ENCODE peak calls at places on chromosomes 11 and 22, in five cellular contexts. L is sigmoid colon, V is endothelial cell of umbilical vein, W is SK-N-SH, I is GM23338. P is an unnamed sample.

GRCh38 chr11:114026355-114026754 is 33.2 kb upstream of the ZBTB16 start:
- DNase-seq in L (no peak), V (no peak), W (no peak), I (peak), P (peak)

GRCh38 chr22:20979243-20979809 is 2.8 kb upstream of the LZTR1 start:
- DNase-seq in L (peak), V (peak), W (peak), I (peak), P (no peak)

GRCh38 chr22:49433717-49434611 is 393.7 kb downstream of the BRD1 start:
- DNase-seq in L (no peak), V (no peak), W (peak), I (no peak), P (no peak)

GRCh38 chr11:95100856-95101507 is 11.3 kb downstream of the ENDOD1 start:
- DNase-seq in L (no peak), V (peak), W (no peak), I (no peak), P (no peak)

GRCh38 chr11:116733959-116734517 is 38.7 kb downstream of the BUD13 start:
- DNase-seq in L (no peak), V (no peak), W (no peak), I (no peak), P (no peak)

GRCh38 chr11:61793829-61794204 is 1.1 kb downstream of the FEN1 start:
- DNase-seq in L (no peak), V (no peak), W (no peak), I (no peak), P (no peak)

GRCh38 chr11:111310723-111311122 is 12.4 kb downstream of the POU2AF3 start:
- DNase-seq in L (no peak), V (no peak), W (no peak), I (peak), P (no peak)

GRCh38 chr11:57476883-57477506 is 16.7 kb downstream of the RTN4RL2 start:
- DNase-seq in L (no peak), V (no peak), W (no peak), I (peak), P (no peak)

GRCh38 chr11:65434057-65434666 is 11.6 kb downstream of the NEAT1 start:
- DNase-seq in L (peak), V (peak), W (no peak), I (no peak), P (no peak)

GRCh38 chr11:117180661-117181585 is 2.4 kb downstream of the SIDT2 start:
- DNase-seq in L (peak), V (peak), W (peak), I (peak), P (peak)

GRCh38 chr11:8593935-8594909 is at the start of gene STK33:
- DNase-seq in L (peak), V (no peak), W (peak), I (peak), P (peak)

GRCh38 chr11:118929496-118930151 is 3.9 kb upstream of the BCL9L start:
- DNase-seq in L (peak), V (peak), W (peak), I (peak), P (peak)

GRCh38 chr11:118931576-118931975 is 5.8 kb upstream of the BCL9L start:
- DNase-seq in L (no peak), V (no peak), W (no peak), I (no peak), P (no peak)

GRCh38 chr11:118928108-118928869 is 2.6 kb upstream of the BCL9L start:
- DNase-seq in L (peak), V (peak), W (peak), I (peak), P (peak)

GRCh38 chr11:118928870-118929495 is 3.3 kb upstream of the BCL9L start:
- DNase-seq in L (peak), V (peak), W (peak), I (peak), P (no peak)

GRCh38 chr11:118930152-118930712 is 4.5 kb upstream of the BCL9L start:
- DNase-seq in L (peak), V (peak), W (peak), I (peak), P (peak)
- TF ChIP-seq POLR2AphosphoS5 in L (peak), V (no peak), W (no peak), I (peak), P (no peak)

DNA sequence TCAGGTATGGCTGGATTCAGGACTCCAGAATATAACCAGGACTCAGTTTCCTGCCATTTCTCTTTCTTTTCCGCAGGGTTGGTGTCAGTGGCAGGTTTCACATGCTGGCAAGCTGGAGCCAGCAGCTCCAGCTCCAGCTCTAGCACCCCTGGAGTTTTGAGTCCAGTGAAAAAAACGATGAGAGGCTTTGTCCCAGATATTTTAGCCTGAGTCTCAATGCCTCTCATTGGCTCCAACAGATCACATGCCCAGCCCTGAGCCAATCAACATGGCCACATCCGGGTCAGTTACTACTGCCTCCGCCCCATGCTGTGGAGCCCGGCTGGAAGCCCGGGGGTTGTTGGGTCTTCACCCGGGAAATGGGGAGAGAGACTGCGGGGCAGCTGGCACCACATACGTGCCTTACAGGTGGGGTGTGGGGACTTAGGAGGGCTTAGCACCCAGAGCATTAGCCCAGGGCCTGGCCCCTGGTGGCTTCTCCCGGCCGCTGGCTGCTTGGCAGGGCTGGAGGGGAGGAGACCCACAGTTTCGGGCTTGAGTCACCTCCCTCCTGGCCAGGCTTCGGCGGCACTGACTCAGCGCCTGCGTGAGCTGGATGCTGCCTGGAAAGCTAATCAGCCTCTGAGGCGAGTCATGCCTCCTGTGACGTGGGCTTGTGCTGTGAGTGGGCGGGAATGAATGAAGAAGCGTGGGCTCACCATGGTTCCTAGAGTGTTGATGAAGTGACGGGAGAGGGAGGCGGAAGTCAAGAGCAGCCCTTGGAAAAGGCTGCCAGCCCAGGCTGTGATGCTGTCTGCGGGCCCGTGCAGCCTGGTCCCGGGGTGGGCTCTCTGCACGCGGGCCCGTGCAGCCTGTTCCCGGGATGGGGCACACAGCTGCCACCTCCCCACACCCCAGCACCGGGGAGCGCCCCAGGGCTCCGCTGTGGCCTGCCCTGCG is 15.3 kb upstream of the MRTFA start:
- DNase-seq in L (peak), V (peak), W (peak), I (peak), P (peak)
- TF ChIP-seq POLR2AphosphoS5 in L (peak), V (peak), W (peak), I (no peak), P (peak)

DNA sequence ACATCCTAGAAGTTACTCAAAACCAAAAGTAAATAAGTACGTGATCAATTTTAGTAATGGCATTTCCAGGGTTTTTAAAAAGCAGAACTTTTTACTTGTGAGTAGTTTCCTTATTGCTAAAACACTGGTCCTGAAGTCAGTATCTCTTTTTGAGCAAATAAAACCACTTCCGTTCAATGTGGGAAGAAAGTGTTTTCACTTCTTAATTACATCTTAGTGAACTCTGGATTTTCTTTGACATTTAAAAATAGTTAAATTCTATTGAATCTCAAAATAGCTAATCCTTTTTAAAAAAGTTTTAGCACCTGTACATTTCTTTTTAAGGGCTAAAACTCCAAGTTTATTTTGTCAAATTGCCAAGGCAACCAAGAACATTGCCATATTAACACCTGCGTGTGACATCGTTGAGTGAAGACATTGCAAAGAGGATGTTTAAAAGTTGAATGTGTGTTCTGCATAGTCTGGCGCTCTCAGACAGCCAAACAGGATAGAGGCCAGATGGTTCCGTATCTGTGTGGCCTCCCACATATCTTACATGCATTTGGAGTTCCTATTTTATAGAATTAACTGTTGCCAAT is 17.2 kb upstream of the OR5B21 start:
- DNase-seq in L (no peak), V (no peak), W (no peak), I (no peak), P (peak)
- TF ChIP-seq POLR2AphosphoS5 in L (no peak), V (no peak), W (no peak), I (no peak), P (peak)

GRCh38 chr11:126188332-126189108 is 22.9 kb downstream of the RPUSD4 start:
- DNase-seq in L (no peak), V (no peak), W (no peak), I (no peak), P (no peak)
- TF ChIP-seq POLR2AphosphoS5 in L (no peak), V (no peak), W (no peak), I (no peak), P (no peak)

GRCh38 chr11:76903325-76903724 is 42.6 kb downstream of the ACER3 start:
- DNase-seq in L (no peak), V (no peak), W (no peak), I (peak), P (no peak)
- TF ChIP-seq POLR2AphosphoS5 in L (no peak), V (no peak), W (no peak), I (no peak), P (no peak)

GRCh38 chr11:130499828-130500227 is 51.4 kb downstream of the ADAMTS15 start:
- DNase-seq in L (no peak), V (no peak), W (no peak), I (no peak), P (no peak)

GRCh38 chr11:130509942-130510341 is 61.5 kb downstream of the ADAMTS15 start:
- DNase-seq in L (no peak), V (no peak), W (no peak), I (no peak), P (no peak)

GRCh38 chr11:130508913-130509312 is 60.5 kb downstream of the ADAMTS15 start:
- DNase-seq in L (no peak), V (no peak), W (no peak), I (no peak), P (no peak)

GRCh38 chr11:130504317-130504716 is 55.9 kb downstream of the ADAMTS15 start:
- DNase-seq in L (no peak), V (no peak), W (no peak), I (no peak), P (no peak)
- TF ChIP-seq POLR2AphosphoS5 in L (no peak), V (no peak), W (no peak), I (no peak), P (no peak)